ENCODE peak calls at places on chromosome 17, in eight cellular contexts. R, C, M, W, J, P, F and Y are unnamed samples.

GRCh38 chr17:16486373-16487250 is 5.4 kb downstream of the LRRC75A start:
- DNase-seq in R (peak; percentile 97), C (no peak), M (no peak), W (peak; percentile 95), J (peak; percentile 65), P (peak; percentile 87), F (peak; percentile 89), Y (peak; percentile 96)

GRCh38 chr17:31397256-31397939 is 5.9 kb downstream of the RAB11FIP4 start:
- DNase-seq in R (no peak), C (no peak), M (no peak), W (no peak), J (peak; percentile 36), P (peak; percentile 61), F (peak; percentile 8), Y (no peak)

GRCh38 chr17:48901241-48901640 is 7.0 kb upstream of the UBE2Z start:
- DNase-seq in R (no peak), C (no peak), M (no peak), W (no peak), J (no peak), P (no peak), F (no peak), Y (no peak)

GRCh38 chr17:36755586-36755985 is 154.2 kb downstream of the MRM1 start:
- DNase-seq in R (no peak), C (peak; percentile 20), M (peak; percentile 63), W (no peak), J (peak; percentile 83), P (no peak), F (no peak), Y (peak; percentile 67)

GRCh38 chr17:64004903-64005733 is 7.0 kb downstream of the PRR29 start:
- DNase-seq in R (peak; percentile 23), C (no peak), M (no peak), W (peak; percentile 59), J (peak; percentile 42), P (peak; percentile 77), F (no peak), Y (no peak)

GRCh38 chr17:17028878-17029535 is 13.2 kb upstream of the MPRIP start:
- DNase-seq in R (no peak), C (peak; percentile 63), M (no peak), W (peak; percentile 56), J (peak; percentile 54), P (no peak), F (no peak), Y (no peak)

GRCh38 chr17:60720763-60721531 is 43.3 kb downstream of the BCAS3 start:
- DNase-seq in R (no peak), C (peak; percentile 64), M (peak; percentile 58), W (no peak), J (peak; percentile 45), P (no peak), F (peak; percentile 21), Y (peak; percentile 10)

GRCh38 chr17:49471769-49472168 is 23.3 kb upstream of the NGFR start:
- DNase-seq in R (no peak), C (no peak), M (no peak), W (no peak), J (no peak), P (no peak), F (no peak), Y (no peak)

GRCh38 chr17:35052240-35052608 is 11.3 kb downstream of the RFFL start:
- DNase-seq in R (no peak), C (no peak), M (no peak), W (no peak), J (no peak), P (no peak), F (no peak), Y (no peak)

GRCh38 chr17:31654936-31655335 is 204.1 kb downstream of the COPRS start:
- DNase-seq in R (no peak), C (no peak), M (no peak), W (no peak), J (no peak), P (peak; percentile 72), F (no peak), Y (no peak)

GRCh38 chr17:61794792-61795191 is 68.5 kb downstream of the BRIP1 start:
- DNase-seq in R (no peak), C (no peak), M (no peak), W (no peak), J (no peak), P (no peak), F (no peak), Y (no peak)

GRCh38 chr17:17487998-17488397 is 8.2 kb downstream of the RASD1 start:
- DNase-seq in R (no peak), C (no peak), M (no peak), W (no peak), J (no peak), P (no peak), F (no peak), Y (no peak)

GRCh38 chr17:42519546-42520444 is 16.2 kb upstream of the NAGLU start:
- DNase-seq in R (peak; percentile 77), C (peak; percentile 90), M (no peak), W (peak; percentile 99), J (peak; percentile 59), P (peak; percentile 93), F (peak; percentile 80), Y (peak; percentile 85)

GRCh38 chr17:75524971-75525805 is at the start of gene LLGL2:
- DNase-seq in R (peak; percentile 93), C (peak; percentile 83), M (peak; percentile 96), W (peak; percentile 81), J (peak; percentile 89), P (no peak), F (peak; percentile 90), Y (peak; percentile 94)

GRCh38 chr17:31460226-31460721 is 68.8 kb downstream of the RAB11FIP4 start:
- DNase-seq in R (no peak), C (no peak), M (no peak), W (no peak), J (no peak), P (no peak), F (no peak), Y (no peak)

GRCh38 chr17:19341641-19342610 is 20.6 kb downstream of the B9D1 start:
- DNase-seq in R (no peak), C (no peak), M (no peak), W (peak; percentile 68), J (no peak), P (peak; percentile 75), F (peak; percentile 20), Y (no peak)

GRCh38 chr17:78723001-78723796 is 58.9 kb downstream of the CYTH1 start:
- DNase-seq in R (no peak), C (no peak), M (no peak), W (peak; percentile 89), J (peak; percentile 83), P (no peak), F (no peak), Y (peak; percentile 41)

GRCh38 chr17:76048711-76049110 is 21.6 kb upstream of the EVPL start:
- DNase-seq in R (no peak), C (no peak), M (no peak), W (no peak), J (no peak), P (no peak), F (no peak), Y (no peak)

GRCh38 chr17:28725660-28726395 is at the start of gene TLCD1:
- DNase-seq in R (peak; percentile 73), C (peak; percentile 68), M (peak; percentile 88), W (peak; percentile 84), J (peak; percentile 88), P (no peak), F (peak; percentile 75), Y (peak; percentile 73)
- TF ChIP-seq POLR2AphosphoS5 in R (peak; percentile 83), C (peak; percentile 55), M (peak; percentile 73), W (no peak), J (peak; percentile 85), P (no peak), F (peak; percentile 29), Y (no peak)

DNA sequence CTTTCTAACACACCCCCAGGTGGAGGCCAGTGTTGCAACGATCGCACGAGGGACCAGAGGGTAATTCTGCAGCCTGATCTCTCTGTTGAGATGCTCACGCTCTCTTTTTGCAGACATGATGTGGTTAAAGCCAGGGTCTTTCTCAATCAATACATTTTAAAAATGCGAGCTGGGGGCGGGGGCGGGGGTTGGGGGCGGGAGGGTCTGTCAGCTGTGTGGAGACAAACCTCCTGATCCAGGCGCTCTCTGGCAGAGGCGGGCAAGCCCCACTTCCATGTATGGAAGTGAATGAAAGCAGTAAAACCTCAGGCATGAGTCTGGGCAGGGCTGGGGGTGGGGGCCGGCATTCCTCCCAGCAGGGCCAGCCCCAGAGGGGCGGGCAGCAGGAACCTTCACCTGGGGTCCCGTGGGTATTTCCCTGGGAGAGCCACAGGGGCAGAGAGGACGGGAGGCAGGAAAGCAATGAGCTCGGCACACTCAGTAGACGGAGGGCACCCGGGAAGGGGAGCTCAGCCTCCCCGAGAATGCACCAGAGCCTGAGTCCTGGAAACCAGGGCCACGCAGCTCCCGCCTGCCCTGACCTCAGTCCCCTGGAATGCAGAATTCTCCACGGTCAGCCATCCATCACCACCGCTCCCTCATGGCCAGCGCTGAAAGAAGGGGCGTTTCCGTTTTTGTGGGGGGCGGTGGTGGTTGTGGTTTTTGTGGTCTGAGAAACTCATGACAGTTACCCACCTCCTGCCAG is 28.0 kb downstream of the NXN start:
- DNase-seq in R (no peak), C (peak; percentile 78), M (no peak), W (peak; percentile 85), J (peak; percentile 77), P (no peak), F (no peak), Y (peak; percentile 40)
- TF ChIP-seq EP300 in R (no peak), C (no peak), M (no peak), W (no peak), J (no peak), P (no peak), F (no peak), Y (no peak)

GRCh38 chr17:47675380-47676198 is 18.4 kb upstream of the TBKBP1 start:
- DNase-seq in R (no peak), C (no peak), M (no peak), W (no peak), J (no peak), P (no peak), F (no peak), Y (no peak)
- TF ChIP-seq POLR2A in R (no peak), C (no peak), M (no peak), W (no peak), J (no peak), P (no peak), F (no peak), Y (no peak)

GRCh38 chr17:50836826-50837225 is 1.4 kb downstream of the WFIKKN2 start:
- DNase-seq in R (no peak), C (no peak), M (no peak), W (no peak), J (no peak), P (no peak), F (no peak), Y (no peak)
- TF ChIP-seq POLR2AphosphoS5 in R (no peak), C (no peak), M (no peak), W (no peak), J (no peak), P (no peak), F (no peak), Y (no peak)

DNA sequence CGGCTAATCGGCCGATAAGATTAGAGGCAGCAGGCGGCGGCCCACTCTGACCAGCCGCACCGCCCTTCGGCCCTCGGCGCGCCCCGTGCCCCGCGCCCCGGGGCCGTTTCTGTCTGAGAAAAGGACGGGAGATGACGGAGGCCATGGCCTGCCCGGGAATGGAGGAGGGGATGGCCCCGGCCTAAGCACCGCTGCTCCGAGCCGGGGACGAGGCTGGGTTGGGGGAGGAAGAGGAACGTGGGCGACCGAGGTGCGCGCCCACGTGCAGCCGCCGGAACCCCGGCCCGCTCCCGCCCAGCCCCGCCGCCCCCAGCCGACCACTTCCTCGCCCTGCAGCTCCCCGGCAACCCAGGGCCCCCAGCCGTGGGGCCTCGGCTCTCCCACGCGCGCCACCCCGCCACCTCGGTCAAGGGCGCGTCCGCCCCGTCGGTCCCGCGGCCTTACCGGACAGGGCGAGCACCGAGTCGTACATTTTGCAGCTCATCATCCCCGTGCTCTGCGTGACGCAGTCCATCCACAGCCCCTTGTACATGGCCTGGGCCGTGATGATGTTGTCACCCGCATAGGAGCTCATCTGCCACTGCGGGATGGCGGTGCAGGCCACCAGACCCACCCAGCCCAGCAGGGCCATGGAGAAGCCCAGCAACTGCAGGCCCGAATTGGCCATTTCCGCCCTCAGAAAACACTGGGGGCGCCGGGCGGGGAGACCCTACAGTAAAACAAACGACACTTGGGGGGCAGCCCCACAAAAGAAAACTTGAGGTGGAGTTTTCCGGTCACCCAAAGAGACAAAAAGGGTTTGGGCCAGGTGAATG is 694 bp downstream of the CLDN7 start:
- DNase-seq in R (no peak), C (no peak), M (peak; percentile 21), W (no peak), J (peak; percentile 60), P (no peak), F (no peak), Y (no peak)
- TF ChIP-seq EP300 in R (no peak), C (no peak), M (no peak), W (no peak), J (no peak), P (no peak), F (no peak), Y (no peak)